ENCODE peak calls at places on chromosomes 13 and 19, in ten cellular contexts. D is stimulated activated CD8-positive, alpha-beta memory T cell treated with anti-CD3 and anti-CD28 coated beads, Interleukin-2, amount 100 ng/mL, for 48 hours; G is HT1080; P is dorsolateral prefrontal cortex; B is CD4-positive, alpha-beta memory T cell; J is cardiac fibroblast; O is NCI-H774; M is KG1; C is NB4; W is T-helper 17 cell. U is an unnamed sample.

GRCh38 chr19:47280183-47280797 is 5.6 kb downstream of the INAFM1 start:
- DNase-seq in D (peak; percentile 65), G (no peak), P (no peak), B (peak; percentile 53), J (no peak), O (no peak), M (no peak), C (peak; percentile 82), W (no peak), U (no peak)

GRCh38 chr13:64810701-64811258 is 2419.4 kb downstream of the PCDH9 start:
- DNase-seq in D (no peak), G (peak; percentile 57), P (no peak), B (no peak), J (peak; percentile 20), O (no peak), M (no peak), C (no peak), W (no peak), U (no peak)

GRCh38 chr13:94433055-94433947 is 46.2 kb downstream of the DCT start:
- DNase-seq in D (no peak), G (no peak), P (no peak), B (no peak), J (peak; percentile 55), O (no peak), M (no peak), C (peak; percentile 66), W (no peak), U (peak; percentile 13)

GRCh38 chr13:76992548-76993001 is 694 bp downstream of the CLN5 start:
- DNase-seq in D (no peak), G (peak; percentile 26), P (peak; percentile 37), B (no peak), J (peak; percentile 21), O (no peak), M (no peak), C (peak; percentile 37), W (peak; percentile 15), U (no peak)

GRCh38 chr13:42360046-42360445 is 88.1 kb downstream of the AKAP11 start:
- DNase-seq in D (no peak), G (no peak), P (no peak), B (no peak), J (no peak), O (no peak), M (no peak), C (no peak), W (no peak), U (no peak)

GRCh38 chr13:110653851-110654250 is 38.5 kb downstream of the NAXD start:
- DNase-seq in D (no peak), G (no peak), P (no peak), B (no peak), J (no peak), O (no peak), M (no peak), C (no peak), W (no peak), U (no peak)

GRCh38 chr13:74771964-74772363 is 637.8 kb upstream of the KLF12 start:
- DNase-seq in D (no peak), G (peak; percentile 83), P (no peak), B (no peak), J (peak; percentile 68), O (no peak), M (no peak), C (no peak), W (no peak), U (no peak)

GRCh38 chr19:10142701-10143375 is 23.1 kb upstream of the EIF3G start:
- DNase-seq in D (no peak), G (no peak), P (no peak), B (peak; percentile 82), J (no peak), O (no peak), M (no peak), C (no peak), W (peak; percentile 34), U (no peak)

GRCh38 chr13:28609936-28610335 is 49.0 kb upstream of the POMP start:
- DNase-seq in D (no peak), G (peak; percentile 71), P (no peak), B (no peak), J (peak; percentile 20), O (no peak), M (no peak), C (no peak), W (no peak), U (no peak)

GRCh38 chr13:44792096-44792495 is 197.2 kb downstream of the NUFIP1 start:
- DNase-seq in D (no peak), G (no peak), P (no peak), B (no peak), J (no peak), O (no peak), M (no peak), C (no peak), W (no peak), U (no peak)

GRCh38 chr19:38842439-38843174 is 7.2 kb downstream of the HNRNPL start:
- DNase-seq in D (peak; percentile 53), G (no peak), P (no peak), B (peak; percentile 76), J (no peak), O (no peak), M (no peak), C (no peak), W (peak; percentile 50), U (no peak)

GRCh38 chr13:94384217-94384905 is 95.1 kb downstream of the DCT start:
- DNase-seq in D (no peak), G (no peak), P (no peak), B (no peak), J (no peak), O (no peak), M (no peak), C (no peak), W (no peak), U (no peak)

GRCh38 chr13:42275098-42275471 is 3.1 kb downstream of the AKAP11 start:
- DNase-seq in D (no peak), G (no peak), P (no peak), B (no peak), J (no peak), O (no peak), M (no peak), C (peak; percentile 47), W (no peak), U (peak; percentile 48)

GRCh38 chr19:37872383-37872782 is 34.0 kb downstream of the WDR87 start:
- DNase-seq in D (no peak), G (no peak), P (no peak), B (no peak), J (no peak), O (no peak), M (no peak), C (no peak), W (no peak), U (no peak)

GRCh38 chr19:50959731-50960500 is 7.1 kb upstream of the KLK5 start:
- DNase-seq in D (no peak), G (peak; percentile 4), P (no peak), B (no peak), J (no peak), O (no peak), M (no peak), C (peak; percentile 15), W (no peak), U (no peak)

GRCh38 chr19:18596752-18597157 is 8.2 kb downstream of the REX1BD start:
- DNase-seq in D (no peak), G (no peak), P (no peak), B (no peak), J (peak; percentile 43), O (peak; percentile 57), M (no peak), C (peak; percentile 68), W (no peak), U (peak; percentile 65)

GRCh38 chr13:98910501-98910951 is 67.3 kb downstream of the DOCK9 start:
- DNase-seq in D (no peak), G (peak; percentile 91), P (no peak), B (peak; percentile 43), J (peak; percentile 80), O (no peak), M (no peak), C (peak; percentile 39), W (no peak), U (no peak)

GRCh38 chr19:19120308-19121156 is 17.7 kb downstream of the TMEM161A start:
- DNase-seq in D (peak; percentile 36), G (peak; percentile 25), P (no peak), B (no peak), J (peak; percentile 86), O (no peak), M (no peak), C (peak; percentile 71), W (no peak), U (no peak)

GRCh38 chr13:49292742-49293498 is 45.2 kb downstream of the CDADC1 start:
- DNase-seq in D (no peak), G (no peak), P (peak; percentile 61), B (no peak), J (peak; percentile 90), O (no peak), M (peak; percentile 53), C (no peak), W (no peak), U (no peak)

GRCh38 chr13:98039261-98039660 is 85.8 kb downstream of the IPO5 start:
- DNase-seq in D (no peak), G (no peak), P (no peak), B (no peak), J (no peak), O (no peak), M (no peak), C (no peak), W (no peak), U (no peak)

GRCh38 chr19:10191347-10191746 is 3.4 kb downstream of the DNMT1 start:
- DNase-seq in D (no peak), G (peak; percentile 21), P (no peak), B (no peak), J (peak; percentile 91), O (no peak), M (no peak), C (peak; percentile 41), W (no peak), U (no peak)

GRCh38 chr19:17654993-17655392 is 33.2 kb downstream of the UNC13A start:
- DNase-seq in D (no peak), G (no peak), P (no peak), B (no peak), J (no peak), O (peak; percentile 44), M (no peak), C (no peak), W (no peak), U (no peak)

GRCh38 chr13:107551521-107551920 is 663.8 kb downstream of the LIG4 start:
- DNase-seq in D (no peak), G (no peak), P (no peak), B (no peak), J (no peak), O (no peak), M (no peak), C (no peak), W (no peak), U (no peak)

GRCh38 chr19:17993076-17993813 is 14.7 kb upstream of the ARRDC2 start:
- DNase-seq in D (no peak), G (no peak), P (no peak), B (no peak), J (no peak), O (no peak), M (no peak), C (no peak), W (no peak), U (no peak)

GRCh38 chr13:93224545-93224944 is 2.1 kb upstream of the GPC6 start:
- DNase-seq in D (no peak), G (no peak), P (no peak), B (no peak), J (peak; percentile 60), O (no peak), M (no peak), C (no peak), W (no peak), U (no peak)

GRCh38 chr13:84431646-84432045 is 549.4 kb upstream of the SLITRK1 start:
- DNase-seq in D (no peak), G (no peak), P (no peak), B (no peak), J (peak; percentile 3), O (no peak), M (no peak), C (no peak), W (no peak), U (no peak)

U was measured in GM20000.